ENCODE peak calls at places on chromosomes 3 and 15, in four cellular contexts. R is AG08395, O is AG04450, H is T-helper 1 cell. K is an unnamed sample.

GRCh38 chr3:84904819-84905555 is 53.8 kb upstream of the CADM2 start:
- DNase-seq in H (no peak), O (no peak), R (no peak), K (no peak)

GRCh38 chr15:47987908-47988532 is 132.8 kb upstream of the SLC24A5 start:
- DNase-seq in R (peak; percentile 60), O (peak; percentile 29), H (no peak), K (peak; percentile 8)

GRCh38 chr3:190225186-190225692 is 97.0 kb downstream of the CLDN1 start:
- DNase-seq in R (peak; percentile 29), H (no peak), O (no peak), K (peak; percentile 18)

GRCh38 chr15:74406992-74407705 is 26.6 kb downstream of the SEMA7A start:
- DNase-seq in R (peak; percentile 98), O (peak; percentile 74), H (no peak), K (no peak)

GRCh38 chr15:87227846-87228245 is 1028.7 kb downstream of the NTRK3 start:
- DNase-seq in H (no peak), O (peak; percentile 15), R (no peak), K (no peak)

GRCh38 chr15:96553931-96554330 is 223.4 kb downstream of the NR2F2 start:
- DNase-seq in H (no peak), R (no peak), O (no peak), K (no peak)

GRCh38 chr3:114650808-114651207 is 357.0 kb downstream of the TIGIT start:
- DNase-seq in O (no peak), R (peak; percentile 36), H (no peak), K (no peak)

GRCh38 chr3:37660782-37661181 is 200.9 kb upstream of the CTDSPL start:
- DNase-seq in R (no peak), O (no peak), H (no peak), K (no peak)

GRCh38 chr15:49315543-49315942 is 107.5 kb upstream of the FGF7 start:
- DNase-seq in H (no peak), O (no peak), R (no peak), K (no peak)

GRCh38 chr3:69463546-69463945 is 77.7 kb upstream of the FRMD4B start:
- DNase-seq in H (no peak), O (no peak), R (no peak), K (no peak)

GRCh38 chr15:43792761-43793493 is 807 bp downstream of the SERF2 start:
- DNase-seq in R (peak; percentile 57), O (no peak), H (no peak), K (no peak)

GRCh38 chr15:77966540-77967290 is 110.8 kb downstream of the TBC1D2B start:
- DNase-seq in O (peak; percentile 11), R (peak; percentile 82), H (no peak), K (no peak)

GRCh38 chr3:45182915-45183881 is 37.0 kb upstream of the CDCP1 start:
- DNase-seq in H (no peak), R (peak; percentile 61), O (no peak), K (no peak)

GRCh38 chr3:119301001-119301400 is 6.8 kb downstream of the ARHGAP31 start:
- DNase-seq in R (no peak), H (no peak), O (no peak), K (no peak)

GRCh38 chr3:152688313-152688712 is 146.6 kb upstream of the P2RY1 start:
- DNase-seq in O (no peak), H (no peak), R (no peak), K (no peak)

GRCh38 chr3:125436921-125437320 is 61.8 kb upstream of the ZNF148 start:
- DNase-seq in O (no peak), R (no peak), H (no peak), K (no peak)

GRCh38 chr3:16103472-16103871 is 71.0 kb upstream of the GALNT15 start:
- DNase-seq in O (peak; percentile 74), H (no peak), R (peak; percentile 92), K (no peak)

GRCh38 chr3:123732447-123732846 is 147.6 kb upstream of the HACD2 start:
- DNase-seq in R (no peak), H (no peak), O (peak; percentile 88), K (no peak)

GRCh38 chr15:58498821-58499580 is 67.2 kb downstream of the LIPC start:
- DNase-seq in R (peak; percentile 89), H (no peak), O (peak; percentile 91), K (no peak)

GRCh38 chr15:41981373-41982132 is 9.2 kb upstream of the EHD4 start:
- DNase-seq in H (no peak), R (peak; percentile 51), O (no peak), K (no peak)

GRCh38 chr15:40902605-40903561 is 8.6 kb downstream of the VPS18 start:
- DNase-seq in R (no peak), H (no peak), O (no peak), K (peak; percentile 42)

GRCh38 chr3:171165986-171166385 is 139.5 kb upstream of the SLC2A2 start:
- DNase-seq in O (no peak), H (no peak), R (no peak), K (no peak)

GRCh38 chr3:107670991-107671390 is 148.2 kb downstream of the BBX start:
- DNase-seq in R (peak; percentile 17), O (no peak), H (no peak), K (no peak)

GRCh38 chr15:85430406-85431204 is 50.2 kb downstream of the AKAP13 start:
- DNase-seq in H (no peak), R (no peak), O (no peak), K (no peak)

GRCh38 chr3:53775834-53776251 is 70.4 kb downstream of the CHDH start:
- DNase-seq in O (no peak), H (no peak), R (peak; percentile 21), K (no peak)

GRCh38 chr3:133991209-133991608 is 38.5 kb downstream of the SLCO2A1 start:
- DNase-seq in H (no peak), O (no peak), R (peak; percentile 57), K (no peak)

GRCh38 chr3:125594581-125595011 is 701 bp downstream of the OSBPL11 start:
- DNase-seq in O (no peak), R (no peak), H (no peak), K (no peak)

GRCh38 chr3:10552631-10552943 is 47.2 kb upstream of the ATP2B2 start:
- DNase-seq in R (no peak), O (no peak), H (no peak), K (no peak)

GRCh38 chr15:73927003-73927475 is 777 bp downstream of the LOXL1 start:
- DNase-seq in H (no peak), R (peak; percentile 52), O (no peak), K (no peak)

GRCh38 chr3:38548154-38548931 is 52.2 kb downstream of the EXOG start:
- DNase-seq in H (no peak), R (no peak), O (no peak), K (no peak)

GRCh38 chr3:159273070-159273469 is 471.2 kb downstream of the MFSD1 start:
- DNase-seq in H (no peak), R (no peak), O (no peak), K (no peak)

GRCh38 chr15:83219026-83219425 is 11.4 kb upstream of the HDGFL3 start:
- DNase-seq in R (no peak), O (no peak), H (no peak), K (no peak)

GRCh38 chr15:39595621-39596221 is 14.8 kb downstream of the THBS1 start:
- DNase-seq in H (no peak), O (no peak), R (no peak), K (no peak)

GRCh38 chr3:79983063-79983561 is 215.3 kb upstream of the ROBO1 start:
- DNase-seq in H (no peak), O (no peak), R (no peak), K (no peak)

GRCh38 chr15:72907733-72908132 is 124.2 kb upstream of the ADPGK start:
- DNase-seq in H (no peak), O (no peak), R (no peak), K (no peak)

GRCh38 chr3:60081381-60082095 is 1031.7 kb upstream of the CFAP20DC start:
- DNase-seq in H (no peak), O (no peak), R (no peak), K (no peak)

GRCh38 chr15:79054350-79054749 is 36.2 kb downstream of the RASGRF1 start:
- DNase-seq in R (no peak), O (no peak), H (no peak), K (no peak)

K was measured in GDM1.